ENCODE peak calls at places on chromosomes 2 and 18, in nine cellular contexts. N is body of pancreas; K is GM23338; D is CD8-positive, alpha-beta T cell; R is lower lobe of right lung; O is HCT116; Z is pancreas; Y is DND-41; I is upper lobe of left lung. X is an unnamed sample. For H3K36me3 and H3K4me1, the result is how much of the 10 kb centered on the place peaks cover.

GRCh38 chr18:29191263-29191662 is 1014.3 kb upstream of the CDH2 start:
- ATAC-seq in N (no peak), K (peak), D (no peak), R (no peak), O (peak), Z (no peak), Y (peak), I (no peak), X (no peak)

GRCh38 chr2:3639653-3640052 is 18.3 kb upstream of the ALLC start:
- ATAC-seq in N (no peak), K (no peak), D (no peak), R (no peak), O (no peak), Z (no peak), Y (no peak), I (no peak), X (no peak)

GRCh38 chr2:43142921-43143438 is 83.4 kb downstream of the ZFP36L2 start:
- ATAC-seq in N (no peak), K (peak), D (peak), R (no peak), O (peak), Z (no peak), Y (peak), I (no peak), X (no peak)

GRCh38 chr2:195318440-195319111 is 338.4 kb upstream of the SLC39A10 start:
- ATAC-seq in N (peak), K (no peak), D (no peak), R (peak), O (peak), Z (peak), Y (peak), I (peak), X (no peak)

GRCh38 chr2:212723226-212723625 is 184.6 kb upstream of the ERBB4 start:
- ATAC-seq in N (no peak), K (no peak), D (no peak), R (no peak), O (no peak), Z (no peak), Y (no peak), I (no peak), X (no peak)

GRCh38 chr2:140186201-140186775 is 1406.1 kb upstream of the NXPH2 start:
- ATAC-seq in N (no peak), K (no peak), D (no peak), R (no peak), O (no peak), Z (no peak), Y (no peak), I (no peak), X (no peak)

GRCh38 chr2:34486945-34487344 is 887.8 kb upstream of the FAM98A start:
- ATAC-seq in N (no peak), K (no peak), D (no peak), R (no peak), O (no peak), Z (no peak), Y (no peak), I (no peak), X (no peak)

GRCh38 chr2:108937367-108938017 is 51.5 kb downstream of the EDAR start:
- ATAC-seq in N (no peak), K (no peak), D (no peak), R (no peak), O (no peak), Z (no peak), Y (no peak), I (no peak), X (no peak)

GRCh38 chr18:54357082-54357659 is 487 bp downstream of the STARD6 start:
- ATAC-seq in N (peak), K (peak), D (peak), R (no peak), O (no peak), Z (no peak), Y (peak), I (peak), X (peak)

GRCh38 chr2:231245253-231246094 is 47.0 kb downstream of the ARMC9 start:
- ATAC-seq in N (peak), K (peak), D (no peak), R (peak), O (peak), Z (peak), Y (no peak), I (no peak), X (no peak)

GRCh38 chr18:59547691-59548182 is 149.5 kb downstream of the CCBE1 start:
- ATAC-seq in N (no peak), K (peak), D (no peak), R (peak), O (peak), Z (no peak), Y (peak), I (no peak), X (no peak)

GRCh38 chr18:68763082-68763481 is 34.8 kb upstream of the CCDC102B start:
- ATAC-seq in N (no peak), K (no peak), D (no peak), R (no peak), O (no peak), Z (no peak), Y (no peak), I (no peak), X (no peak)

GRCh38 chr2:12192762-12193161 is 446.3 kb downstream of the LPIN1 start:
- ATAC-seq in N (peak), K (no peak), D (peak), R (peak), O (no peak), Z (peak), Y (peak), I (no peak), X (no peak)

GRCh38 chr18:59024829-59025228 is 114.9 kb upstream of the SEC11C start:
- ATAC-seq in N (no peak), K (no peak), D (no peak), R (no peak), O (no peak), Z (peak), Y (no peak), I (no peak), X (no peak)

GRCh38 chr2:38856165-38856564 is 19.6 kb downstream of the DHX57 start:
- ATAC-seq in N (no peak), K (no peak), D (no peak), R (peak), O (no peak), Z (no peak), Y (no peak), I (no peak), X (no peak)

GRCh38 chr18:6170604-6171003 is 244.1 kb downstream of the L3MBTL4 start:
- ATAC-seq in N (no peak), K (no peak), D (no peak), R (no peak), O (no peak), Z (no peak), Y (no peak), I (no peak), X (no peak)

GRCh38 chr2:38578832-38579231 is 23.9 kb downstream of the HNRNPLL start:
- ATAC-seq in N (no peak), K (no peak), D (peak), R (no peak), O (peak), Z (no peak), Y (peak), I (no peak), X (no peak)

GRCh38 chr2:225030893-225031292 is 11.4 kb downstream of the DOCK10 start:
- ATAC-seq in N (no peak), K (no peak), D (no peak), R (no peak), O (no peak), Z (no peak), Y (no peak), I (no peak), X (no peak)

GRCh38 chr2:240233891-240234502 is 93.5 kb upstream of the OTOS start:
- ATAC-seq in N (peak), K (no peak), D (no peak), R (peak), O (no peak), Z (peak), Y (no peak), I (no peak), X (no peak)

GRCh38 chr18:22974707-22975106 is 41.6 kb downstream of the RBBP8 start:
- ATAC-seq in N (peak), K (no peak), D (no peak), R (peak), O (no peak), Z (peak), Y (no peak), I (no peak), X (no peak)

GRCh38 chr18:22975508-22975907 is 42.4 kb downstream of the RBBP8 start:
- ATAC-seq in N (no peak), K (no peak), D (no peak), R (no peak), O (no peak), Z (no peak), Y (no peak), I (no peak), X (no peak)

GRCh38 chr18:22971038-22971437 is 37.9 kb downstream of the RBBP8 start:
- ATAC-seq in N (no peak), K (no peak), D (no peak), R (no peak), O (no peak), Z (no peak), Y (no peak), I (no peak), X (no peak)
- H3K36me3 ChIP-seq in N (under half), K (under half), D (under half), R (under half), O (under half), Z (under half), Y (half or more), I (under half), X (under half)

GRCh38 chr2:60745761-60746160 is 10.3 kb upstream of the PAPOLG start:
- ATAC-seq in N (no peak), K (no peak), D (peak), R (peak), O (no peak), Z (no peak), Y (peak), I (no peak), X (no peak)
- H3K4me1 ChIP-seq in N (under half), K (under half), D (under half), R (under half), O (under half), Z (under half), Y (under half), I (under half), X (under half)

GRCh38 chr2:208269091-208269490 is 3.0 kb downstream of the PIKFYVE start:
- ATAC-seq in N (no peak), K (no peak), D (no peak), R (no peak), O (no peak), Z (no peak), Y (no peak), I (no peak), X (no peak)
- TF ChIP-seq CTCF in N (no peak), K (no peak), D (peak), R (no peak), O (peak), Z (no peak), Y (peak), I (no peak), X (no peak)

GRCh38 chr2:64128943-64129391 is 15.3 kb downstream of the PELI1 start:
- ATAC-seq in N (no peak), K (no peak), D (no peak), R (no peak), O (no peak), Z (peak), Y (no peak), I (no peak), X (no peak)

GRCh38 chr2:64133828-64134227 is 10.4 kb downstream of the PELI1 start:
- ATAC-seq in N (no peak), K (no peak), D (no peak), R (no peak), O (no peak), Z (no peak), Y (no peak), I (no peak), X (no peak)

GRCh38 chr2:64133354-64133753 is 10.9 kb downstream of the PELI1 start:
- ATAC-seq in N (no peak), K (no peak), D (no peak), R (no peak), O (no peak), Z (no peak), Y (no peak), I (no peak), X (no peak)

GRCh38 chr2:64127119-64127518 is 17.1 kb downstream of the PELI1 start:
- ATAC-seq in N (no peak), K (no peak), D (no peak), R (no peak), O (no peak), Z (no peak), Y (no peak), I (no peak), X (no peak)

DNA sequence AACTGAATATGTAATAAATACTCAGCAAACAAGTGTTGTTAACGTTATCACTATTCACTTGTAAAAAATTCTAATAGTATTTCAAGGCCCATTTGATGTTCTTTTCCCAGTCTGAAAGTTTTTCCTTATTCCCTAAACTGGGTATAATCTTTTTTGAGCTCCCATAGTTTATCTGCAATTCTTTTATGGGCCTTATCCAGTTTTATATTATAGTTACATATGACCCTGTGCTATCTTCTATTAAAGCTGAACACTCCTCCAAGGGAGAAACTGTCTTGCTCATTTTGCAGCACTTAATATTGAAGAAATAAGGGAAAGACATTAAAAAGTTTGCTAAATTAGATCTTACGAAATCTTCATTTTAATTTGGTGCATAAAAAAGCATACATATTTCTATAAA is 13.9 kb downstream of the PELI1 start:
- ATAC-seq in N (no peak), K (no peak), D (no peak), R (no peak), O (no peak), Z (no peak), Y (no peak), I (no peak), X (no peak)
- H3K36me3 ChIP-seq in N (under half), K (under half), D (under half), R (under half), O (under half), Z (under half), Y (under half), I (under half), X (under half)

DNA sequence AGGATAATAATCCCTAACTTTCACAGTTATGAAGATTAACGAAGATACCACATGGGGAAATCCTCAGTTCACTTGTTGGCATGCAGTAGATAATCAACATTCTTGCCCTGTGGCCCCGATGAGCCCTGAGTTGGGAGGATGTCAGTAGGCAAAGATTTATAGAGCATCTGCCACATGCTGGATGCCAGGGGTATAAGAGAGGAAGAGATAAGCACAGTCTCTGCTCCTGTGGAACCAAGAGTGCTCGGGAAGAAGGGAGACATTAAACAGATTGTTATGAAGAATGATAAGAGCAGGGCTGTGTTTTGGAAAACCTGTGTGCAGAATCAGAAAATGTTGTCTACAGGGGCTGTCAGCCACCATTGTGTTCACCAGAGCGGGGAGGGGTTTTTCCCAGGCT is 43.7 kb upstream of the KCNF1 start:
- ATAC-seq in N (no peak), K (no peak), D (no peak), R (no peak), O (no peak), Z (no peak), Y (no peak), I (no peak), X (no peak)
- H3K4me1 ChIP-seq in N (under half), K (under half), D (under half), R (under half), O (under half), Z (under half), Y (under half), I (under half), X (under half)

GRCh38 chr2:45836316-45836715 is 184.8 kb downstream of the PRKCE start:
- ATAC-seq in N (no peak), K (peak), D (no peak), R (peak), O (no peak), Z (no peak), Y (no peak), I (no peak), X (no peak)
- TF ChIP-seq CTCF in N (no peak), K (no peak), D (no peak), R (no peak), O (no peak), Z (no peak), Y (no peak), I (no peak), X (no peak)

X was measured in gastroesophageal sphincter.